ENCODE peak calls at places on chromosomes 11 and 22, in five cellular contexts. One of them, this sample, is unnamed.

GRCh38 chr11:42205518-42205917 is 746.1 kb upstream of the LRRC4C start:
- DNase-seq in endothelial cell: no peak
- DNase-seq in astrocyte of the spinal cord: no peak
- DNase-seq in stimulated activated CD4-positive, alpha-beta T cell treated with anti-CD3 and anti-CD28 coated beads, Interleukin-1b, Interleukin-23, amount 100 ng/mL, for 48 hours: no peak
- DNase-seq in NCI-H1436: no peak
- DNase-seq in this sample: peak

GRCh38 chr11:2213890-2214526 is 42.4 kb upstream of the TH start:
- DNase-seq in astrocyte of the spinal cord: no peak
- DNase-seq in NCI-H1436: no peak
- DNase-seq in stimulated activated CD4-positive, alpha-beta T cell treated with anti-CD3 and anti-CD28 coated beads, Interleukin-1b, Interleukin-23, amount 100 ng/mL, for 48 hours: no peak
- DNase-seq in endothelial cell: no peak
- DNase-seq in this sample: no peak

GRCh38 chr11:108609681-108610080 is 16.1 kb upstream of the EXPH5 start:
- DNase-seq in NCI-H1436: no peak
- DNase-seq in astrocyte of the spinal cord: peak
- DNase-seq in stimulated activated CD4-positive, alpha-beta T cell treated with anti-CD3 and anti-CD28 coated beads, Interleukin-1b, Interleukin-23, amount 100 ng/mL, for 48 hours: no peak
- DNase-seq in endothelial cell: no peak
- DNase-seq in this sample: peak

GRCh38 chr22:50423956-50424355 is 50.9 kb downstream of the SBF1 start:
- DNase-seq in endothelial cell: no peak
- DNase-seq in NCI-H1436: no peak
- DNase-seq in stimulated activated CD4-positive, alpha-beta T cell treated with anti-CD3 and anti-CD28 coated beads, Interleukin-1b, Interleukin-23, amount 100 ng/mL, for 48 hours: no peak
- DNase-seq in astrocyte of the spinal cord: no peak
- DNase-seq in this sample: no peak

GRCh38 chr11:44593194-44593593 is 27.7 kb downstream of the CD82 start:
- DNase-seq in astrocyte of the spinal cord: no peak
- DNase-seq in endothelial cell: no peak
- DNase-seq in stimulated activated CD4-positive, alpha-beta T cell treated with anti-CD3 and anti-CD28 coated beads, Interleukin-1b, Interleukin-23, amount 100 ng/mL, for 48 hours: no peak
- DNase-seq in NCI-H1436: no peak
- DNase-seq in this sample: no peak

GRCh38 chr11:14304601-14305000 is 54.4 kb downstream of the RRAS2 start:
- DNase-seq in astrocyte of the spinal cord: no peak
- DNase-seq in stimulated activated CD4-positive, alpha-beta T cell treated with anti-CD3 and anti-CD28 coated beads, Interleukin-1b, Interleukin-23, amount 100 ng/mL, for 48 hours: no peak
- DNase-seq in NCI-H1436: no peak
- DNase-seq in endothelial cell: no peak
- DNase-seq in this sample: no peak

GRCh38 chr22:45212306-45212709 is 28.4 kb downstream of the KIAA0930 start:
- DNase-seq in astrocyte of the spinal cord: peak
- DNase-seq in endothelial cell: peak
- DNase-seq in stimulated activated CD4-positive, alpha-beta T cell treated with anti-CD3 and anti-CD28 coated beads, Interleukin-1b, Interleukin-23, amount 100 ng/mL, for 48 hours: no peak
- DNase-seq in NCI-H1436: no peak
- DNase-seq in this sample: no peak

GRCh38 chr22:30235687-30236170 is 10.8 kb downstream of the LIF start:
- DNase-seq in endothelial cell: no peak
- DNase-seq in astrocyte of the spinal cord: peak
- DNase-seq in NCI-H1436: no peak
- DNase-seq in stimulated activated CD4-positive, alpha-beta T cell treated with anti-CD3 and anti-CD28 coated beads, Interleukin-1b, Interleukin-23, amount 100 ng/mL, for 48 hours: no peak
- DNase-seq in this sample: peak

GRCh38 chr22:22881116-22882032 is 6.2 kb upstream of the IGLL5 start:
- DNase-seq in endothelial cell: no peak
- DNase-seq in stimulated activated CD4-positive, alpha-beta T cell treated with anti-CD3 and anti-CD28 coated beads, Interleukin-1b, Interleukin-23, amount 100 ng/mL, for 48 hours: no peak
- DNase-seq in NCI-H1436: no peak
- DNase-seq in astrocyte of the spinal cord: no peak
- DNase-seq in this sample: no peak

GRCh38 chr22:18088825-18089568 is 11.2 kb downstream of the PEX26 start:
- DNase-seq in stimulated activated CD4-positive, alpha-beta T cell treated with anti-CD3 and anti-CD28 coated beads, Interleukin-1b, Interleukin-23, amount 100 ng/mL, for 48 hours: peak
- DNase-seq in NCI-H1436: no peak
- DNase-seq in astrocyte of the spinal cord: no peak
- DNase-seq in endothelial cell: no peak
- DNase-seq in this sample: no peak

GRCh38 chr11:92440701-92441338 is 216.2 kb downstream of the FAT3 start:
- DNase-seq in stimulated activated CD4-positive, alpha-beta T cell treated with anti-CD3 and anti-CD28 coated beads, Interleukin-1b, Interleukin-23, amount 100 ng/mL, for 48 hours: no peak
- DNase-seq in endothelial cell: no peak
- DNase-seq in NCI-H1436: no peak
- DNase-seq in astrocyte of the spinal cord: no peak
- DNase-seq in this sample: no peak

GRCh38 chr11:88307749-88308425 is 29.6 kb downstream of the CTSC start:
- DNase-seq in endothelial cell: no peak
- DNase-seq in astrocyte of the spinal cord: no peak
- DNase-seq in NCI-H1436: no peak
- DNase-seq in stimulated activated CD4-positive, alpha-beta T cell treated with anti-CD3 and anti-CD28 coated beads, Interleukin-1b, Interleukin-23, amount 100 ng/mL, for 48 hours: no peak
- DNase-seq in this sample: no peak

GRCh38 chr22:25062378-25063095 is 110.0 kb downstream of the KIAA1671 start:
- DNase-seq in stimulated activated CD4-positive, alpha-beta T cell treated with anti-CD3 and anti-CD28 coated beads, Interleukin-1b, Interleukin-23, amount 100 ng/mL, for 48 hours: peak
- DNase-seq in astrocyte of the spinal cord: no peak
- DNase-seq in endothelial cell: no peak
- DNase-seq in NCI-H1436: no peak
- DNase-seq in this sample: no peak

GRCh38 chr11:75035911-75036536 is 47.3 kb downstream of the NEU3 start:
- DNase-seq in NCI-H1436: peak
- DNase-seq in stimulated activated CD4-positive, alpha-beta T cell treated with anti-CD3 and anti-CD28 coated beads, Interleukin-1b, Interleukin-23, amount 100 ng/mL, for 48 hours: no peak
- DNase-seq in endothelial cell: no peak
- DNase-seq in astrocyte of the spinal cord: no peak
- DNase-seq in this sample: peak

GRCh38 chr11:2312232-2313042 is 10.6 kb downstream of the TSPAN32 start:
- DNase-seq in NCI-H1436: no peak
- DNase-seq in stimulated activated CD4-positive, alpha-beta T cell treated with anti-CD3 and anti-CD28 coated beads, Interleukin-1b, Interleukin-23, amount 100 ng/mL, for 48 hours: no peak
- DNase-seq in astrocyte of the spinal cord: peak
- DNase-seq in endothelial cell: no peak
- DNase-seq in this sample: no peak